ENCODE peak calls at places on chromosomes 2 and 18, in seven cellular contexts. E, F, Q, G, W, M and R are unnamed samples. For H3K4me1, the result is how much of the 10 kb centered on the place peaks cover.

GRCh38 chr2:203636896-203637818 is 69.3 kb upstream of the CD28 start:
- DNase-seq in E (peak), F (no peak), Q (peak), G (no peak), W (peak), M (peak), R (no peak)

GRCh38 chr2:68487773-68488355 is 20.5 kb downstream of the APLF start:
- DNase-seq in E (peak), F (peak), Q (peak), G (no peak), W (no peak), M (no peak), R (peak)

GRCh38 chr2:217277646-217278048 is 417.8 kb upstream of the TNP1 start:
- DNase-seq in E (no peak), F (no peak), Q (peak), G (no peak), W (no peak), M (no peak), R (no peak)

GRCh38 chr18:5266721-5267120 is 28.8 kb downstream of the ZBTB14 start:
- DNase-seq in E (no peak), F (no peak), Q (no peak), G (no peak), W (no peak), M (no peak), R (no peak)

GRCh38 chr2:30184035-30184434 is 37.2 kb downstream of the YPEL5 start:
- DNase-seq in E (no peak), F (no peak), Q (no peak), G (no peak), W (no peak), M (no peak), R (no peak)

GRCh38 chr2:193549661-193550060 is 1354.9 kb upstream of the TMEFF2 start:
- DNase-seq in E (no peak), F (no peak), Q (peak), G (no peak), W (no peak), M (no peak), R (no peak)

GRCh38 chr2:45259144-45259543 is 249.9 kb upstream of the SIX2 start:
- DNase-seq in E (peak), F (no peak), Q (no peak), G (peak), W (no peak), M (no peak), R (no peak)

GRCh38 chr2:102120261-102121259 is 22.0 kb upstream of the IL1R1 start:
- DNase-seq in E (no peak), F (no peak), Q (no peak), G (peak), W (no peak), M (peak), R (no peak)

GRCh38 chr2:98924910-98925309 is 11.1 kb downstream of the CRACDL start:
- DNase-seq in E (no peak), F (no peak), Q (no peak), G (no peak), W (no peak), M (no peak), R (no peak)

GRCh38 chr2:237132799-237133198 is 47.1 kb downstream of the COPS8 start:
- DNase-seq in E (peak), F (no peak), Q (no peak), G (no peak), W (no peak), M (no peak), R (no peak)

GRCh38 chr2:176414641-176415040 is 145.4 kb downstream of the MTX2 start:
- DNase-seq in E (no peak), F (no peak), Q (no peak), G (no peak), W (no peak), M (no peak), R (no peak)

GRCh38 chr2:230788554-230789175 is 76.0 kb downstream of the CAB39 start:
- DNase-seq in E (no peak), F (no peak), Q (no peak), G (no peak), W (no peak), M (no peak), R (no peak)

GRCh38 chr18:42510540-42510939 is 555.5 kb downstream of the PIK3C3 start:
- DNase-seq in E (no peak), F (no peak), Q (no peak), G (no peak), W (no peak), M (no peak), R (no peak)

GRCh38 chr18:42517896-42518295 is 562.9 kb downstream of the PIK3C3 start:
- DNase-seq in E (no peak), F (no peak), Q (no peak), G (no peak), W (no peak), M (no peak), R (no peak)

GRCh38 chr18:42509702-42510424 is 554.8 kb downstream of the PIK3C3 start:
- DNase-seq in E (no peak), F (no peak), Q (no peak), G (no peak), W (no peak), M (no peak), R (no peak)

GRCh38 chr18:42514522-42514921 is 559.5 kb downstream of the PIK3C3 start:
- DNase-seq in E (no peak), F (no peak), Q (peak), G (no peak), W (no peak), M (no peak), R (no peak)

DNA sequence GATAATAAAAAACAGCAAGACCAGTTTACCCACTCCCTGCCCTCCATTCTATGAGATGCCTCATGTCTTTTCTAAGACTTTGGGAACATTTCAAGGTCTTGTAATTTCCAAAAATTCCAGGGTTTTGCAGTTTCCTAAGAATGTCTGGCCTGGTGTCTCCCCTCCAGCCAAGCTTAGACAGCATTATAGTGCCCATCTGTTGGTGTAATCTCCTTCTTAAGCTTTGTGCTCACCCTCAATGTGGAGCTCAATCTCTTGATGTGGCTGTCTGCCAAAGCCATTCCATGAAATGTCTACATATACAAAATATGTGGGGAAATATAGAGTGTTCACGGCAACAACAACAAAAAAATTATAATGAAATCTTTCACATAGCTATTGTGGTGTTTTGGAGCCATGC is 558.4 kb downstream of the PIK3C3 start:
- DNase-seq in E (no peak), F (no peak), Q (no peak), G (no peak), W (no peak), M (no peak), R (no peak)
- H3K27ac ChIP-seq in E (no peak), F (no peak), Q (peak), G (no peak), W (no peak), M (no peak), R (no peak)

GRCh38 chr2:190887089-190887488 is 6.5 kb downstream of the GLS start:
- DNase-seq in E (no peak), F (no peak), Q (no peak), G (no peak), W (no peak), M (no peak), R (no peak)
- H3K4me1 ChIP-seq in E (half or more), F (under half), Q (under half), G (half or more), W (under half), M (under half), R (half or more)

GRCh38 chr2:208280234-208280633 is 14.2 kb downstream of the PIKFYVE start:
- DNase-seq in E (no peak), F (no peak), Q (no peak), G (no peak), W (no peak), M (no peak), R (no peak)
- H3K27ac ChIP-seq in E (peak), F (no peak), Q (no peak), G (no peak), W (no peak), M (no peak), R (no peak)

GRCh38 chr18:59904051-59904601 is 4.3 kb downstream of the PMAIP1 start:
- DNase-seq in E (no peak), F (no peak), Q (peak), G (no peak), W (no peak), M (no peak), R (no peak)
- H3K4me1 ChIP-seq in E (under half), F (under half), Q (under half), G (under half), W (under half), M (under half), R (half or more)

GRCh38 chr2:39515897-39516346 is 78.8 kb upstream of the MAP4K3 start:
- DNase-seq in E (no peak), F (no peak), Q (no peak), G (no peak), W (no peak), M (no peak), R (no peak)
- H3K27ac ChIP-seq in E (peak), F (no peak), Q (no peak), G (peak), W (peak), M (no peak), R (no peak)